ENCODE peak calls at places on chromosomes 16 and 17, in six cellular contexts. M, C, K, H, L and A are unnamed samples.

GRCh38 chr17:18008496-18009268 is 30.3 kb downstream of the ATPAF2 start:
- DNase-seq in M (no peak), C (no peak), K (no peak), H (peak), L (no peak), A (no peak)

GRCh38 chr17:37358098-37358829 is 17.5 kb upstream of the C17orf78 start:
- DNase-seq in M (peak), C (peak), K (peak), H (peak), L (peak), A (no peak)

GRCh38 chr17:64130559-64131001 is 636 bp upstream of the ERN1 start:
- DNase-seq in M (no peak), C (peak), K (no peak), H (peak), L (peak), A (peak)

GRCh38 chr16:49833055-49833454 is 22.9 kb downstream of the ZNF423 start:
- DNase-seq in M (peak), C (peak), K (no peak), H (no peak), L (no peak), A (no peak)

GRCh38 chr16:85005278-85006069 is 5.9 kb downstream of the ZDHHC7 start:
- DNase-seq in M (no peak), C (no peak), K (no peak), H (peak), L (no peak), A (no peak)

GRCh38 chr16:82368041-82368440 is 198.0 kb upstream of the MPHOSPH6 start:
- DNase-seq in M (peak), C (peak), K (peak), H (peak), L (no peak), A (no peak)

GRCh38 chr16:67552476-67552875 is 9.8 kb upstream of the CTCF start:
- DNase-seq in M (no peak), C (no peak), K (peak), H (no peak), L (no peak), A (no peak)

GRCh38 chr16:4890686-4891085 is 43.4 kb downstream of the UBN1 start:
- DNase-seq in M (no peak), C (no peak), K (no peak), H (no peak), L (no peak), A (no peak)

GRCh38 chr16:66588981-66589713 is 9.9 kb downstream of the CMTM2 start:
- DNase-seq in M (peak), C (peak), K (peak), H (no peak), L (peak), A (no peak)

GRCh38 chr17:21513012-21513570 is 136.9 kb downstream of the KCNJ12 start:
- DNase-seq in M (peak), C (peak), K (peak), H (peak), L (peak), A (peak)

GRCh38 chr16:50303041-50303604 is 36.8 kb downstream of the ADCY7 start:
- DNase-seq in M (no peak), C (no peak), K (no peak), H (peak), L (no peak), A (no peak)

GRCh38 chr16:80752563-80752962 is 51.8 kb downstream of the CDYL2 start:
- DNase-seq in M (no peak), C (no peak), K (no peak), H (no peak), L (no peak), A (no peak)

GRCh38 chr16:30526137-30526822 is at the start of gene ZNF768:
- DNase-seq in M (peak), C (peak), K (peak), H (no peak), L (no peak), A (no peak)

GRCh38 chr16:77918792-77919707 is 103.3 kb upstream of the CLEC3A start:
- DNase-seq in M (no peak), C (peak), K (no peak), H (peak), L (no peak), A (no peak)

GRCh38 chr17:57432507-57433277 is 176.4 kb downstream of the MSI2 start:
- DNase-seq in M (no peak), C (no peak), K (no peak), H (no peak), L (no peak), A (no peak)

GRCh38 chr17:80755650-80756405 is 211.2 kb downstream of the RPTOR start:
- DNase-seq in M (peak), C (no peak), K (no peak), H (no peak), L (no peak), A (no peak)

GRCh38 chr16:53519417-53520091 is 16.5 kb upstream of the AKTIP start:
- DNase-seq in M (no peak), C (no peak), K (no peak), H (no peak), L (no peak), A (no peak)

GRCh38 chr16:67857547-67858233 is 10.2 kb upstream of the CENPT start:
- DNase-seq in M (peak), C (peak), K (no peak), H (peak), L (peak), A (no peak)

GRCh38 chr16:22694887-22695382 is 119.0 kb upstream of the HS3ST2 start:
- DNase-seq in M (no peak), C (no peak), K (no peak), H (peak), L (no peak), A (no peak)

GRCh38 chr16:29989111-29989858 is 6.1 kb downstream of the HIRIP3 start:
- DNase-seq in M (no peak), C (no peak), K (no peak), H (no peak), L (peak), A (no peak)

GRCh38 chr17:64772845-64773299 is 110.8 kb upstream of the SMURF2 start:
- DNase-seq in M (no peak), C (no peak), K (no peak), H (no peak), L (no peak), A (no peak)

DNA sequence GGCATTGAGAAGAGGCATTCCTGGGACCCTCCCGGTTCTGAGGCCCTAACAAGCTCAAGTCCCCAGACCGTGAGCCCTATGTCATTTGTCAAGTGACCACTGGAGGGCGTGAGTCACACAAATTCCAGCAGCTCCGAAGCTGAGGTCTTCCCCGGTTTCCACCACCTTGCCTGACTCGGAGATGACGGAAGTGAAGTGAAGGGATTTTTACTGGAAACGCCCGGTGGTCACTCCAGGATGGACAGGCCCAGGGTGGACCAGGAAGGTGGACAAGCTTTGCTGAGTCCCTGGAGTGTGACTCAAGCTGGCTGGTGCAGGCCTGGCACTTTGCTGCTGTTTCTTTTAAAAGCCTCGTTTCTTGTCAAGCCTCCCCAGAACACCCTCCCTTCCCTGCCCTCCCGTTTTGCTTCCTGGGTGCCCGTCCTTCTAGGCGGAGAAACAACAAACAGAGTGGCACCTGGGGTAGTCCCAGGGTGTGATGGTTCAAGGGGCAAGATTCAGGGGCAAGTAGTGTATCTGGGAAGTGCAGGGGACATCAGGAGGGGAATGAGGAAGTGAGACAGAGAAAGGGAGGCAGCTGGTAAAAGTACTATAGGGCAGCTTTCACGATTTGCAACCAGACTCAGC is 5.3 kb upstream of the NOS2 start:
- DNase-seq in M (peak), C (peak), K (peak), H (peak), L (peak), A (peak)
- H3K4me3 ChIP-seq in M (peak), C (no peak), K (peak), H (peak), L (no peak), A (peak)

GRCh38 chr16:57999366-57999970 is 1.0 kb downstream of the ZNF319 start:
- DNase-seq in M (no peak), C (peak), K (peak), H (peak), L (no peak), A (no peak)
- TF ChIP-seq CTCF in M (no peak), C (no peak), K (no peak), H (peak), L (no peak), A (peak)

DNA sequence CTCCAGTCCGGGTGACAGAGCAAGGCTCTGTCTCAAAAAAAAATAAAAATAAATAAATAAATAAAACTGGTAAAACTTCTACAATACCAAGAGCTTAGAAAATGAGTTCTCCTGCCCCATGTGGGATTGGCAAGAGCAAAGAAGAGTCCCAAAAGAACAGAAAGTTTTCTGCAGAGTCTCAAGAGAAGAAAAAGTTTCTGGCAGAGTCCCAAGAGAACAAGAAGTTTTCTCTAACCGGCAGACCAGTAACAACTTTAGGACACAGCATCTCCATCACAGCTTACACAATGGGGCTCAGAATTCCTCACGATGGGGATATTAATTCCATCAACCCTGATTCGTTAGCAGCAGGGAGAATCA is 1.1 kb downstream of the SLC39A11 start:
- DNase-seq in M (no peak), C (no peak), K (no peak), H (no peak), L (no peak), A (no peak)
- H3K4me3 ChIP-seq in M (peak), C (no peak), K (peak), H (peak), L (no peak), A (peak)

GRCh38 chr17:40404003-40404402 is 13.7 kb downstream of the TOP2A start:
- DNase-seq in M (no peak), C (no peak), K (no peak), H (no peak), L (no peak), A (no peak)

GRCh38 chr17:40407460-40407859 is 10.2 kb downstream of the TOP2A start:
- DNase-seq in M (no peak), C (no peak), K (no peak), H (no peak), L (no peak), A (no peak)

GRCh38 chr17:40399185-40399584 is 18.5 kb downstream of the TOP2A start:
- DNase-seq in M (peak), C (no peak), K (no peak), H (peak), L (no peak), A (no peak)

GRCh38 chr17:40402668-40403067 is 15.0 kb downstream of the TOP2A start:
- DNase-seq in M (no peak), C (no peak), K (no peak), H (no peak), L (no peak), A (no peak)
- TF ChIP-seq CTCF in M (no peak), C (no peak), K (no peak), H (no peak), L (no peak), A (no peak)